ENCODE peak calls at places on chromosomes 7 and 10, in four cellular contexts. T, F, W and O are unnamed samples.

GRCh38 chr10:116663342-116663741 is 42.6 kb downstream of the PNLIPRP2 start:
- DNase-seq in F (no peak), T (no peak), W (no peak), O (no peak)

GRCh38 chr7:99258501-99258900 is 14.1 kb upstream of the MYH16 start:
- DNase-seq in F (no peak), W (no peak), T (no peak), O (no peak)

GRCh38 chr7:100167912-100168323 is 499 bp downstream of the GAL3ST4 start:
- DNase-seq in W (no peak), T (peak; percentile 61), F (no peak), O (no peak)

GRCh38 chr10:29595636-29596225 is 39.0 kb downstream of the SVIL start:
- DNase-seq in T (no peak), W (peak; percentile 45), F (no peak), O (no peak)

GRCh38 chr10:131314799-131315198 is 3.3 kb upstream of the TCERG1L start:
- DNase-seq in F (no peak), W (no peak), T (no peak), O (no peak)

GRCh38 chr7:17325364-17325763 is 26.9 kb downstream of the AHR start:
- DNase-seq in F (no peak), W (no peak), T (no peak), O (no peak)

GRCh38 chr7:107201795-107202450 is 33.1 kb downstream of the HBP1 start:
- DNase-seq in T (no peak), F (no peak), W (peak; percentile 40), O (no peak)

GRCh38 chr10:78028438-78029293 is 649 bp downstream of the POLR3A start:
- DNase-seq in F (no peak), W (no peak), T (no peak), O (no peak)

GRCh38 chr7:123782071-123782798 is 33.4 kb upstream of the WASL start:
- DNase-seq in W (no peak), T (no peak), F (no peak), O (no peak)

GRCh38 chr7:151601521-151602305 is 82.0 kb upstream of the RHEB start:
- DNase-seq in W (no peak), T (no peak), F (peak; percentile 31), O (no peak)

GRCh38 chr7:133139350-133139749 is 57.5 kb upstream of the CHCHD3 start:
- DNase-seq in T (no peak), W (no peak), F (no peak), O (no peak)

GRCh38 chr7:81887098-81887497 is 117.3 kb upstream of the HGF start:
- DNase-seq in F (no peak), W (no peak), T (no peak), O (no peak)

GRCh38 chr7:143221737-143222136 is at the start of gene TAS2R40:
- DNase-seq in T (no peak), F (no peak), W (no peak), O (no peak)

GRCh38 chr10:17216217-17216900 is 11.7 kb upstream of the VIM start:
- DNase-seq in F (peak; percentile 72), W (no peak), T (no peak), O (peak; percentile 85)

GRCh38 chr10:124705817-124706461 is 38.2 kb downstream of the FAM53B start:
- DNase-seq in W (no peak), T (no peak), F (no peak), O (no peak)

GRCh38 chr10:91909178-91909677 is at the start of gene FGFBP3:
- DNase-seq in T (no peak), F (no peak), W (no peak), O (no peak)

GRCh38 chr7:154852205-154852604 is 150.7 kb downstream of the PAXIP1 start:
- DNase-seq in T (peak; percentile 15), W (no peak), F (peak; percentile 11), O (no peak)

GRCh38 chr7:128244861-128245260 is 3.8 kb downstream of the LEP start:
- DNase-seq in F (no peak), W (no peak), T (no peak), O (no peak)

GRCh38 chr10:58201704-58202103 is 66.0 kb downstream of the IPMK start:
- DNase-seq in F (no peak), W (no peak), T (no peak), O (no peak)

GRCh38 chr7:70143089-70144044 is 545.1 kb downstream of the AUTS2 start:
- DNase-seq in F (no peak), W (no peak), T (no peak), O (no peak)

GRCh38 chr10:3467052-3467906 is 294.7 kb upstream of the PITRM1 start:
- DNase-seq in W (peak; percentile 84), T (peak; percentile 84), F (peak; percentile 96), O (peak; percentile 89)

GRCh38 chr10:113802997-113803396 is 50.9 kb downstream of the DCLRE1A start:
- DNase-seq in W (no peak), F (no peak), T (no peak), O (no peak)

GRCh38 chr7:142886866-142887265 is 1.3 kb upstream of the TRPV6 start:
- DNase-seq in F (no peak), T (peak; percentile 15), W (no peak), O (peak; percentile 40)

GRCh38 chr7:50199824-50200223 is 104.7 kb upstream of the IKZF1 start:
- DNase-seq in W (no peak), T (no peak), F (no peak), O (no peak)

GRCh38 chr10:661891-662605 is 27.4 kb downstream of the DIP2C start:
- DNase-seq in T (no peak), W (no peak), F (no peak), O (no peak)

GRCh38 chr7:42678315-42678714 is 233.6 kb downstream of the C7orf25 start:
- DNase-seq in W (no peak), T (no peak), F (no peak), O (no peak)

GRCh38 chr10:93189959-93190358 is 116.3 kb downstream of the CYP26A1 start:
- DNase-seq in F (no peak), T (no peak), W (no peak), O (no peak)

GRCh38 chr10:69757553-69758309 is 44.0 kb upstream of the COL13A1 start:
- DNase-seq in F (no peak), W (no peak), T (no peak), O (no peak)

GRCh38 chr7:128410092-128410665 is 397 bp upstream of the IMPDH1 start:
- DNase-seq in W (peak; percentile 61), T (peak; percentile 84), F (no peak), O (no peak)

GRCh38 chr7:79619216-79619615 is 165.7 kb upstream of the MAGI2 start:
- DNase-seq in T (no peak), F (no peak), W (no peak), O (no peak)

GRCh38 chr10:86160890-86161585 is 205.6 kb downstream of the GRID1 start:
- DNase-seq in W (no peak), F (peak; percentile 18), T (peak; percentile 31), O (no peak)

GRCh38 chr10:99834410-99834809 is 52.0 kb downstream of the ABCC2 start:
- DNase-seq in F (no peak), W (no peak), T (no peak), O (no peak)

GRCh38 chr7:130069179-130069977 is 956 bp upstream of the KLHDC10 start:
- DNase-seq in W (no peak), F (no peak), T (no peak), O (no peak)

GRCh38 chr7:52260046-52260665 is 775.3 kb upstream of the POM121L12 start:
- DNase-seq in F (no peak), T (no peak), W (no peak), O (no peak)

GRCh38 chr7:131164025-131164899 is 163.4 kb upstream of the MKLN1 start:
- DNase-seq in F (no peak), T (no peak), W (no peak), O (no peak)

GRCh38 chr10:44253769-44254462 is 131.0 kb downstream of the CXCL12 start:
- DNase-seq in F (no peak), T (peak; percentile 78), W (peak; percentile 64), O (no peak)

GRCh38 chr7:148944935-148945934 is 61.1 kb upstream of the EZH2 start:
- DNase-seq in W (no peak), T (no peak), F (no peak), O (no peak)

GRCh38 chr10:96691761-96692160 is 28.6 kb downstream of the PIK3AP1 start:
- DNase-seq in F (no peak), T (no peak), W (no peak), O (no peak)

DNA sequence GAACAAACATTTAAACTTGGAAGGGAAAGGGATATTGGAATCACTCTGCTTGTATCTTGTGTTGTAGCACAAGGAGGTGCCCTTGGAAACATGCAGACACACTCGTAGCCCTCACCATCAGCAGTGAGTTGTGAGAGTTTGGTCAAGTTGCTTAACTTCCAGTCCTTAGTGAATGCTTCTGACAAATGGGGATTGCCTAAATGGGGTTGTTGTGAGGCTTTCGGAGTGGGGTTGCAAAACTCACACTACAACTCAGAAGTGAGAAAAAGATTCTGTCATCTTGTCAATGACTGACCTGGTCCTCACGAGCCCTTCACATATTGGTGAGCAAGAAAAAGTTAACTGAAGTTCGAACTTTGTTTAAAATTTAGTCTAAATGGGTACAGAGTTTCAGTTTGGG is 29.0 kb upstream of the GSDME start:
- DNase-seq in F (no peak), T (no peak), W (no peak), O (no peak)
- TF ChIP-seq CTCF in F (no peak), T (no peak), W (no peak), O (no peak)

GRCh38 chr7:157357129-157358040 is 20.6 kb downstream of the DNAJB6 start:
- DNase-seq in T (no peak), W (no peak), F (peak; percentile 43), O (no peak)

GRCh38 chr7:157352506-157352905 is 15.7 kb downstream of the DNAJB6 start:
- DNase-seq in T (no peak), F (no peak), W (no peak), O (no peak)

GRCh38 chr7:157358041-157358752 is 21.4 kb downstream of the DNAJB6 start:
- DNase-seq in W (no peak), T (no peak), F (peak; percentile 36), O (no peak)

GRCh38 chr7:157358753-157359096 is 21.9 kb downstream of the DNAJB6 start:
- DNase-seq in F (peak; percentile 36), W (no peak), T (no peak), O (no peak)

GRCh38 chr7:157355784-157356511 is 19.1 kb downstream of the DNAJB6 start:
- DNase-seq in W (peak; percentile 57), F (peak; percentile 55), T (no peak), O (no peak)
- H3K4me3 ChIP-seq in W (peak overlapping the region; percentile 1), F (peak overlapping the region; percentile 5), T (no peak overlapping the region), O (peak overlapping the region; percentile 43)

GRCh38 chr10:4708123-4708759 is 117.8 kb upstream of the AKR1E2 start:
- DNase-seq in W (no peak), T (no peak), F (no peak), O (no peak)
- TF ChIP-seq CTCF in W (no peak), T (peak; percentile 10), F (no peak), O (no peak)

DNA sequence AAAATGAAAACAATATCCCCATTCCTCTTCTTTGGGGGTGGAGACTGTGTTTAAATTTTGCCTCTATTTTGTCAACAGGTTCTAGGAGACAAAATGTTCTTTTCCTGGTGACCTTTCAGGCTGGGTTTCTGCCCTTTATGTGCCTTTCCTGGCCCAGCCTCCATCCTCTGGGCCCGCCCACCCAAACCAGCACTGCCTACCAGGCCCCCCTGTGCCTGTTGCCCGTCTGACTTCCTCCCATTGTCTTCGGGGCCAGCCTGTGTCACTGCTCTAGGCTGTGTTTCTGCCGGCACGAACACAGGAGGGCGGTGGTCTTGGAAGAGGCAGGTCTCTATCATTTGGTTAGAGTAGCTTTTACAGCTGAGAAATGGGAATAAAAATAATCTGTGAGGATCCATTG is 13.9 kb downstream of the TSPAN14 start:
- DNase-seq in F (peak; percentile 82), T (peak; percentile 85), W (peak; percentile 61), O (no peak)
- H3K4me3 ChIP-seq in F (peak overlapping the region; percentile 12), T (peak overlapping the region; percentile 21), W (peak overlapping the region; percentile 6), O (peak overlapping the region; percentile 36)